ENCODE peak calls at places on chromosomes 13 and 19, in nine cellular contexts. One of them, this sample, is unnamed.

GRCh38 chr19:42555317-42555716 is 27.0 kb upstream of the CEACAM1 start:
- DNase-seq in CD8-positive, alpha-beta T cell: no peak
- DNase-seq in BJ: no peak
- DNase-seq in heart left ventricle: peak
- DNase-seq in NB4: peak
- DNase-seq in neural progenitor cell: peak
- DNase-seq in DND-41: no peak
- DNase-seq in HFF-Myc: no peak
- DNase-seq in cardiac fibroblast: no peak
- DNase-seq in this sample: no peak

GRCh38 chr19:57947088-57947418 is 453 bp downstream of the ZNF256 start:
- DNase-seq in NB4: no peak
- DNase-seq in HFF-Myc: no peak
- DNase-seq in CD8-positive, alpha-beta T cell: no peak
- DNase-seq in cardiac fibroblast: no peak
- DNase-seq in DND-41: no peak
- DNase-seq in BJ: no peak
- DNase-seq in neural progenitor cell: no peak
- DNase-seq in heart left ventricle: no peak
- DNase-seq in this sample: no peak

GRCh38 chr13:84431646-84432045 is 549.4 kb upstream of the SLITRK1 start:
- DNase-seq in cardiac fibroblast: peak
- DNase-seq in CD8-positive, alpha-beta T cell: no peak
- DNase-seq in HFF-Myc: no peak
- DNase-seq in NB4: no peak
- DNase-seq in BJ: peak
- DNase-seq in heart left ventricle: no peak
- DNase-seq in DND-41: no peak
- DNase-seq in neural progenitor cell: no peak
- DNase-seq in this sample: no peak

GRCh38 chr13:79989251-79989661 is 351.7 kb downstream of the SPRY2 start:
- DNase-seq in HFF-Myc: no peak
- DNase-seq in neural progenitor cell: no peak
- DNase-seq in heart left ventricle: no peak
- DNase-seq in BJ: peak
- DNase-seq in DND-41: no peak
- DNase-seq in cardiac fibroblast: no peak
- DNase-seq in NB4: no peak
- DNase-seq in CD8-positive, alpha-beta T cell: no peak
- DNase-seq in this sample: no peak

GRCh38 chr13:36706755-36707154 is 32.9 kb downstream of the SERTM1 start:
- DNase-seq in BJ: no peak
- DNase-seq in HFF-Myc: no peak
- DNase-seq in heart left ventricle: no peak
- DNase-seq in CD8-positive, alpha-beta T cell: no peak
- DNase-seq in neural progenitor cell: no peak
- DNase-seq in NB4: no peak
- DNase-seq in cardiac fibroblast: peak
- DNase-seq in DND-41: no peak
- DNase-seq in this sample: no peak

GRCh38 chr13:111981446-111982165 is 85.3 kb upstream of the SOX1 start:
- DNase-seq in NB4: no peak
- DNase-seq in cardiac fibroblast: no peak
- DNase-seq in neural progenitor cell: no peak
- DNase-seq in DND-41: no peak
- DNase-seq in HFF-Myc: no peak
- DNase-seq in BJ: no peak
- DNase-seq in CD8-positive, alpha-beta T cell: no peak
- DNase-seq in heart left ventricle: no peak
- DNase-seq in this sample: no peak

GRCh38 chr19:13150919-13151604 is 851 bp downstream of the IER2 start:
- DNase-seq in neural progenitor cell: peak
- DNase-seq in DND-41: peak
- DNase-seq in cardiac fibroblast: no peak
- DNase-seq in NB4: peak
- DNase-seq in heart left ventricle: peak
- DNase-seq in BJ: no peak
- DNase-seq in HFF-Myc: no peak
- DNase-seq in CD8-positive, alpha-beta T cell: no peak
- DNase-seq in this sample: no peak

GRCh38 chr13:79995334-79995733 is 345.6 kb downstream of the SPRY2 start:
- DNase-seq in NB4: no peak
- DNase-seq in cardiac fibroblast: peak
- DNase-seq in DND-41: no peak
- DNase-seq in neural progenitor cell: no peak
- DNase-seq in heart left ventricle: no peak
- DNase-seq in BJ: peak
- DNase-seq in CD8-positive, alpha-beta T cell: no peak
- DNase-seq in HFF-Myc: peak
- DNase-seq in this sample: no peak

GRCh38 chr13:106453101-106453500 is 82.4 kb downstream of the EFNB2 start:
- DNase-seq in HFF-Myc: no peak
- DNase-seq in DND-41: no peak
- DNase-seq in NB4: no peak
- DNase-seq in heart left ventricle: no peak
- DNase-seq in CD8-positive, alpha-beta T cell: no peak
- DNase-seq in BJ: no peak
- DNase-seq in neural progenitor cell: no peak
- DNase-seq in cardiac fibroblast: no peak
- DNase-seq in this sample: no peak

GRCh38 chr19:40348961-40349507 is 539 bp downstream of the PLD3 start:
- DNase-seq in heart left ventricle: no peak
- DNase-seq in BJ: no peak
- DNase-seq in HFF-Myc: peak
- DNase-seq in cardiac fibroblast: peak
- DNase-seq in CD8-positive, alpha-beta T cell: no peak
- DNase-seq in DND-41: no peak
- DNase-seq in NB4: peak
- DNase-seq in neural progenitor cell: peak
- DNase-seq in this sample: peak

GRCh38 chr13:73765651-73766384 is 368.4 kb downstream of the KLF12 start:
- DNase-seq in cardiac fibroblast: peak
- DNase-seq in heart left ventricle: peak
- DNase-seq in HFF-Myc: peak
- DNase-seq in NB4: no peak
- DNase-seq in DND-41: peak
- DNase-seq in CD8-positive, alpha-beta T cell: peak
- DNase-seq in neural progenitor cell: peak
- DNase-seq in BJ: no peak
- DNase-seq in this sample: peak

GRCh38 chr19:2618611-2619010 is 83.9 kb downstream of the GNG7 start:
- DNase-seq in neural progenitor cell: no peak
- DNase-seq in cardiac fibroblast: peak
- DNase-seq in heart left ventricle: peak
- DNase-seq in NB4: peak
- DNase-seq in BJ: no peak
- DNase-seq in HFF-Myc: no peak
- DNase-seq in CD8-positive, alpha-beta T cell: peak
- DNase-seq in DND-41: peak
- DNase-seq in this sample: peak

GRCh38 chr19:45251452-45252354 is 632 bp downstream of the MARK4 start:
- DNase-seq in CD8-positive, alpha-beta T cell: no peak
- DNase-seq in BJ: no peak
- DNase-seq in neural progenitor cell: peak
- DNase-seq in cardiac fibroblast: peak
- DNase-seq in NB4: peak
- DNase-seq in DND-41: peak
- DNase-seq in HFF-Myc: no peak
- DNase-seq in heart left ventricle: no peak
- DNase-seq in this sample: peak

GRCh38 chr13:101903890-101904289 is 451.4 kb downstream of the ITGBL1 start:
- DNase-seq in neural progenitor cell: no peak
- DNase-seq in DND-41: no peak
- DNase-seq in BJ: no peak
- DNase-seq in heart left ventricle: no peak
- DNase-seq in HFF-Myc: no peak
- DNase-seq in CD8-positive, alpha-beta T cell: no peak
- DNase-seq in cardiac fibroblast: no peak
- DNase-seq in NB4: no peak
- DNase-seq in this sample: no peak

GRCh38 chr19:44582581-44583265 is 30.6 kb upstream of the IGSF23 start:
- DNase-seq in neural progenitor cell: peak
- DNase-seq in NB4: peak
- DNase-seq in BJ: no peak
- DNase-seq in DND-41: no peak
- DNase-seq in CD8-positive, alpha-beta T cell: no peak
- DNase-seq in heart left ventricle: no peak
- DNase-seq in cardiac fibroblast: peak
- DNase-seq in HFF-Myc: no peak
- DNase-seq in this sample: peak

GRCh38 chr13:100210966-100211710 is 122.2 kb downstream of the PCCA start:
- DNase-seq in CD8-positive, alpha-beta T cell: no peak
- DNase-seq in cardiac fibroblast: no peak
- DNase-seq in HFF-Myc: no peak
- DNase-seq in NB4: no peak
- DNase-seq in neural progenitor cell: no peak
- DNase-seq in BJ: no peak
- DNase-seq in DND-41: no peak
- DNase-seq in heart left ventricle: no peak
- DNase-seq in this sample: no peak

DNA sequence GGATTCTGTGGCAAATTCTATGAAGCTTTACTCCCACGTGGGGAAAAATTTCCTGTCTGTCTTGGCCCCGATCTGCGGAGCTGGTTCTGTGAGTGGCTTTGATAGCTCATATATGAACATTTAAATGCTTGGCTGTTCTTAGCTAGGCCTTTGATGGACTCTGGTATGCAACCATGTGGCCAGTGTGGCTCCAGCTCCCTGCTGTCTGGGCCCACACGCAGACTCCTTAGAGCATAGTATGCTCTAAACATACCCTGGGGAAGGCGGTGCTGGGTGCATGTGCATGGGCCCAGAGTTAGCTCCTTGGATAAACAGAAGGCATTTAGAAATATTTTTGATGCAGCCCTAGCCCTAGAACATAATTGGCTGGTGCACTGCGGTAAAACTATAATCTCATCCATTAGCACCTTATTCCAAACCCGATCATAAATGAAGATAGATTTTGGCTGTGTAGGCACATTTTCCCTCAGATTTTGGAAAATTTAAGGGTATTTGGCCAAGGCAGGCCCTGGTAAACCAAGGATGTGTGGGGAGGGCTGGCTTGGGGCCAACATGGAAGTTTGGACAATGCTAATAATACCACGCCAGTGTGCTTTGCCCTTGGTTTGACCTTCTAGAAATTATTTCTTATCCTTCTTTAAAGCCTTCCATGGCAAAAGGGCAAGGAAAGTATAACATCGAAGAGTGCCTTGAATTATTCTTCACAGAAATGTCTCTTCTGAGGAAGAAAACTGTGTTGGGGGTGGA is 153.5 kb downstream of the LMO7 start:
- DNase-seq in HFF-Myc: no peak
- DNase-seq in BJ: no peak
- DNase-seq in cardiac fibroblast: peak
- DNase-seq in CD8-positive, alpha-beta T cell: no peak
- DNase-seq in neural progenitor cell: no peak
- DNase-seq in DND-41: no peak
- DNase-seq in heart left ventricle: no peak
- DNase-seq in NB4: no peak
- DNase-seq in this sample: no peak
- H3K4me3 ChIP-seq in HFF-Myc: peak
- H3K4me3 ChIP-seq in BJ: no peak
- H3K4me3 ChIP-seq in cardiac fibroblast: no peak
- H3K4me3 ChIP-seq in CD8-positive, alpha-beta T cell: no peak
- H3K4me3 ChIP-seq in neural progenitor cell: no peak
- H3K4me3 ChIP-seq in DND-41: no peak
- H3K4me3 ChIP-seq in heart left ventricle: no peak
- H3K4me3 ChIP-seq in NB4: no peak
- H3K4me3 ChIP-seq in this sample: no peak

DNA sequence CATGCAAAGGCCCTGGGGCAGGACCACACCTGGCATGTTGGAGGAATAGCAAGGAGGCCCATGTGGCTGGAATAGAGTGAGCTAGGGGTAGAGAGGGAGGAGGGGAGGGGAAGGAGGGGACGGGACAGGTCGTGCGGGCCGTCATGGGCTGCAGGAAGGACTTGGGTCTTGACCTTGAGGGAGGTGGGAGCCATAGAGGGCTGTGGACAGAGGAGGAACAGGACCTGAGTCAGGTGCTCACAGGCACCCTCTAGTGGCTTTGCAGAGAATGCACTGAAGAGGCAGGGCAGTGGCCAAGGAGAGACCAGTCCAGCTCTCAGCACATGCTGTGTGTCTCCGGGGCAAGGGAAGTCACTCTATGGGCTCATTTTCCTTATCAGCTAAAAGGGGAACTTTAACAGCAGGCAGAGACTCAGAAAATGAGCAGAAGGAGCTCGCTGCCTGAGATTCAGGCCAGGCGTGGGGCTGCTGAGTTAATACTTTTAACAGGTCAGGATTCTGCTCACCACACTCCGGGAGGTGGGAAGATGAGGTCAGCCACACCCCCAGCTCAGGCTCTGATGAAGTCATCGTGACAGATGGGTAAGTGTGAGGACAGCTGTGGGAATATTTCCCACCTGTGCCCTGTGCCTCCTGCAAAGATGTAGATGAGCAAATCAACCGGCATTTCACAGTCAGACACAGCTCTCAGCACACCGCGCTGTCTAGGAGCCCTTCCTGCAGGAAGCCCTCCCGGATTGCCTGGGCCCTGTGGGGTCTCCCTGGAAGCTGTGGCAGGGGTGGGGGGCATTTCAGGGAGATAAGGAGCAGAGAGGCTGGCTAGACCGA is 6.0 kb upstream of the TNFAIP8L1 start:
- DNase-seq in neural progenitor cell: peak
- DNase-seq in BJ: no peak
- DNase-seq in CD8-positive, alpha-beta T cell: peak
- DNase-seq in heart left ventricle: peak
- DNase-seq in cardiac fibroblast: peak
- DNase-seq in HFF-Myc: peak
- DNase-seq in NB4: peak
- DNase-seq in DND-41: peak
- DNase-seq in this sample: peak
- TF ChIP-seq CTCF in neural progenitor cell: peak
- TF ChIP-seq CTCF in BJ: peak
- TF ChIP-seq CTCF in CD8-positive, alpha-beta T cell: peak
- TF ChIP-seq CTCF in heart left ventricle: peak
- TF ChIP-seq CTCF in cardiac fibroblast: peak
- TF ChIP-seq CTCF in HFF-Myc: peak
- TF ChIP-seq CTCF in NB4: peak
- TF ChIP-seq CTCF in DND-41: peak
- TF ChIP-seq CTCF in this sample: peak

DNA sequence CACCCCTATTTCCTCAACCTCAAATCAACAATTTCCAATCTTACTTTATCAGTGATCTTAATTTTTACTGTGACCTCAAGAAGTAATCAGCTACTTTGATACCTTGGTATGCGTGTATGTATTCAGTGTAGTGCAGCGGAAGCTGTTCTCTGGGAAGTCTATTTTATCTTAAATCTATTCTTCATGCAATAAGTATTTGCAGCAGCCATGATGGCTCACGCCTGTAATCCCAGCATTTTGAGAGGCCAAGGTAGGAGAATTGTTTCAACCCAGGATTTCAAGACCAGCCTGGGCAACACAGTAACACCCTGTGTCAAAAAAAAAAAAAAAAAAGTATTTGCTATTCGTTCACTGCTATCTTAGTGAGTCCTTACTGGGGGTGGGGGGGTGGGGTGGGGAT is 6.5 kb downstream of the SLC25A30 start:
- DNase-seq in CD8-positive, alpha-beta T cell: no peak
- DNase-seq in NB4: no peak
- DNase-seq in DND-41: no peak
- DNase-seq in heart left ventricle: no peak
- DNase-seq in neural progenitor cell: no peak
- DNase-seq in cardiac fibroblast: no peak
- DNase-seq in HFF-Myc: no peak
- DNase-seq in BJ: no peak
- DNase-seq in this sample: no peak
- H3K4me3 ChIP-seq in CD8-positive, alpha-beta T cell: no peak
- H3K4me3 ChIP-seq in NB4: no peak
- H3K4me3 ChIP-seq in DND-41: no peak
- H3K4me3 ChIP-seq in heart left ventricle: no peak
- H3K4me3 ChIP-seq in neural progenitor cell: no peak
- H3K4me3 ChIP-seq in cardiac fibroblast: no peak
- H3K4me3 ChIP-seq in HFF-Myc: no peak
- H3K4me3 ChIP-seq in BJ: no peak
- H3K4me3 ChIP-seq in this sample: no peak

GRCh38 chr19:33397536-33398360 is 24.2 kb downstream of the CEBPG start:
- DNase-seq in HFF-Myc: no peak
- DNase-seq in NB4: no peak
- DNase-seq in neural progenitor cell: peak
- DNase-seq in DND-41: no peak
- DNase-seq in heart left ventricle: no peak
- DNase-seq in CD8-positive, alpha-beta T cell: no peak
- DNase-seq in BJ: no peak
- DNase-seq in cardiac fibroblast: no peak
- DNase-seq in this sample: no peak
- TF ChIP-seq CTCF in HFF-Myc: peak
- TF ChIP-seq CTCF in NB4: no peak
- TF ChIP-seq CTCF in neural progenitor cell: peak
- TF ChIP-seq CTCF in DND-41: no peak
- TF ChIP-seq CTCF in heart left ventricle: peak
- TF ChIP-seq CTCF in CD8-positive, alpha-beta T cell: no peak
- TF ChIP-seq CTCF in BJ: peak
- TF ChIP-seq CTCF in cardiac fibroblast: peak
- TF ChIP-seq CTCF in this sample: no peak